ENCODE peak calls at places on chromosome 12, in eight cellular contexts. S, G, F, Y, W, B, P and D are unnamed samples.

GRCh38 chr12:71060426-71060825 is 97.4 kb downstream of the TSPAN8 start:
- DNase-seq in P (no peak), B (no peak), S (no peak), G (no peak), W (no peak), F (no peak), Y (no peak), D (no peak)

GRCh38 chr12:42846782-42847181 is 257.2 kb upstream of the PRICKLE1 start:
- DNase-seq in Y (no peak), W (no peak), S (peak), G (no peak), P (no peak), F (no peak), B (no peak), D (no peak)

GRCh38 chr12:5333096-5333495 is 98.8 kb upstream of the NTF3 start:
- DNase-seq in G (no peak), P (no peak), Y (no peak), W (no peak), B (no peak), F (no peak), S (no peak), D (no peak)

GRCh38 chr12:57268264-57268663 is 17.3 kb upstream of the STAC3 start:
- DNase-seq in F (no peak), W (no peak), G (no peak), S (peak), P (no peak), Y (no peak), B (no peak), D (no peak)

GRCh38 chr12:46266382-46266791 is 2.5 kb downstream of the SLC38A1 start:
- DNase-seq in Y (peak), F (no peak), G (peak), S (peak), B (peak), W (peak), P (peak), D (peak)

GRCh38 chr12:106764738-106765137 is 9.7 kb upstream of the RIC8B start:
- DNase-seq in P (no peak), Y (no peak), B (no peak), G (no peak), F (no peak), W (no peak), S (peak), D (no peak)

GRCh38 chr12:132471858-132472255 is 18.1 kb upstream of the FBRSL1 start:
- DNase-seq in F (no peak), G (no peak), S (no peak), Y (no peak), P (no peak), W (no peak), B (no peak), D (no peak)

GRCh38 chr12:117100251-117100650 is 1.0 kb upstream of the TESC start:
- DNase-seq in F (no peak), Y (no peak), P (no peak), B (no peak), G (no peak), S (peak), W (no peak), D (no peak)

GRCh38 chr12:77835982-77836381 is 5.3 kb downstream of the NAV3 start:
- DNase-seq in F (no peak), G (no peak), Y (no peak), P (no peak), W (no peak), B (no peak), S (no peak), D (no peak)

GRCh38 chr12:111066744-111067437 is 146.5 kb upstream of the MYL2 start:
- DNase-seq in P (no peak), S (peak), W (no peak), G (no peak), B (peak), Y (no peak), F (no peak), D (no peak)